ENCODE peak calls at places on chromosomes 7 and 10, in ten cellular contexts. One of them, this sample, is unnamed.
A peak's percentile ranks its signal among the peaks of the same experiment; 100 is the strongest.

GRCh38 chr7:30141405-30142045 is 6.7 kb downstream of the MTURN start:
- DNase-seq in heart right ventricle: no peak
- DNase-seq in body of pancreas: no peak
- DNase-seq in hepatocyte: no peak
- DNase-seq in fibroblast of lung: no peak
- DNase-seq in DND-41: no peak
- DNase-seq in effector memory CD4-positive, alpha-beta T cell: no peak
- DNase-seq in CD8-positive, alpha-beta T cell: no peak
- DNase-seq in tibial nerve: no peak
- DNase-seq in adipocyte: no peak
- DNase-seq in this sample: no peak

GRCh38 chr10:49182776-49183175 is 5.4 kb downstream of the TMEM273 start:
- DNase-seq in heart right ventricle: no peak
- DNase-seq in body of pancreas: no peak
- DNase-seq in hepatocyte: no peak
- DNase-seq in fibroblast of lung: no peak
- DNase-seq in DND-41: no peak
- DNase-seq in effector memory CD4-positive, alpha-beta T cell: no peak
- DNase-seq in CD8-positive, alpha-beta T cell: no peak
- DNase-seq in tibial nerve: no peak
- DNase-seq in adipocyte: no peak
- DNase-seq in this sample: no peak

GRCh38 chr7:143929224-143929920 is 5.7 kb upstream of the OR2F2 start:
- DNase-seq in heart right ventricle: no peak
- DNase-seq in body of pancreas: no peak
- DNase-seq in hepatocyte: no peak
- DNase-seq in fibroblast of lung: no peak
- DNase-seq in DND-41: no peak
- DNase-seq in effector memory CD4-positive, alpha-beta T cell: no peak
- DNase-seq in CD8-positive, alpha-beta T cell: no peak
- DNase-seq in tibial nerve: no peak
- DNase-seq in adipocyte: peak; percentile 44
- DNase-seq in this sample: no peak

GRCh38 chr7:68917041-68917651 is 681.1 kb upstream of the AUTS2 start:
- DNase-seq in heart right ventricle: no peak
- DNase-seq in body of pancreas: no peak
- DNase-seq in hepatocyte: no peak
- DNase-seq in fibroblast of lung: no peak
- DNase-seq in DND-41: no peak
- DNase-seq in effector memory CD4-positive, alpha-beta T cell: no peak
- DNase-seq in CD8-positive, alpha-beta T cell: no peak
- DNase-seq in tibial nerve: no peak
- DNase-seq in adipocyte: no peak
- DNase-seq in this sample: no peak

GRCh38 chr10:2366532-2366931 is 629.2 kb upstream of the ADARB2 start:
- DNase-seq in heart right ventricle: no peak
- DNase-seq in body of pancreas: no peak
- DNase-seq in hepatocyte: no peak
- DNase-seq in fibroblast of lung: no peak
- DNase-seq in DND-41: no peak
- DNase-seq in effector memory CD4-positive, alpha-beta T cell: no peak
- DNase-seq in CD8-positive, alpha-beta T cell: no peak
- DNase-seq in tibial nerve: no peak
- DNase-seq in adipocyte: no peak
- DNase-seq in this sample: no peak

GRCh38 chr7:95157381-95157780 is 167.0 kb downstream of the PON1 start:
- DNase-seq in heart right ventricle: no peak
- DNase-seq in body of pancreas: no peak
- DNase-seq in hepatocyte: no peak
- DNase-seq in fibroblast of lung: no peak
- DNase-seq in DND-41: no peak
- DNase-seq in effector memory CD4-positive, alpha-beta T cell: no peak
- DNase-seq in CD8-positive, alpha-beta T cell: no peak
- DNase-seq in tibial nerve: no peak
- DNase-seq in adipocyte: no peak
- DNase-seq in this sample: no peak

GRCh38 chr10:351770-352318 is 216.6 kb downstream of the ZMYND11 start:
- DNase-seq in heart right ventricle: no peak
- DNase-seq in body of pancreas: no peak
- DNase-seq in hepatocyte: no peak
- DNase-seq in fibroblast of lung: no peak
- DNase-seq in DND-41: peak; percentile 23
- DNase-seq in effector memory CD4-positive, alpha-beta T cell: no peak
- DNase-seq in CD8-positive, alpha-beta T cell: peak; percentile 69
- DNase-seq in tibial nerve: no peak
- DNase-seq in adipocyte: no peak
- DNase-seq in this sample: no peak

GRCh38 chr7:24574365-24574764 is 1.1 kb downstream of the PALS2 start:
- DNase-seq in heart right ventricle: no peak
- DNase-seq in body of pancreas: no peak
- DNase-seq in hepatocyte: no peak
- DNase-seq in fibroblast of lung: peak; percentile 33
- DNase-seq in DND-41: no peak
- DNase-seq in effector memory CD4-positive, alpha-beta T cell: no peak
- DNase-seq in CD8-positive, alpha-beta T cell: no peak
- DNase-seq in tibial nerve: no peak
- DNase-seq in adipocyte: peak; percentile 36
- DNase-seq in this sample: no peak

GRCh38 chr10:122468923-122469781 is 7.8 kb downstream of the HTRA1 start:
- DNase-seq in heart right ventricle: no peak
- DNase-seq in body of pancreas: no peak
- DNase-seq in hepatocyte: peak; percentile 58
- DNase-seq in fibroblast of lung: peak; percentile 97
- DNase-seq in DND-41: no peak
- DNase-seq in effector memory CD4-positive, alpha-beta T cell: no peak
- DNase-seq in CD8-positive, alpha-beta T cell: no peak
- DNase-seq in tibial nerve: peak; percentile 71
- DNase-seq in adipocyte: peak; percentile 91
- DNase-seq in this sample: no peak

GRCh38 chr7:135192914-135193536 is 18.3 kb downstream of the WDR91 start:
- DNase-seq in heart right ventricle: no peak
- DNase-seq in body of pancreas: no peak
- DNase-seq in hepatocyte: no peak
- DNase-seq in fibroblast of lung: no peak
- DNase-seq in DND-41: no peak
- DNase-seq in effector memory CD4-positive, alpha-beta T cell: no peak
- DNase-seq in CD8-positive, alpha-beta T cell: no peak
- DNase-seq in tibial nerve: no peak
- DNase-seq in adipocyte: no peak
- DNase-seq in this sample: no peak

GRCh38 chr10:603745-604144 is 85.7 kb downstream of the DIP2C start:
- DNase-seq in heart right ventricle: no peak
- DNase-seq in body of pancreas: peak; percentile 6
- DNase-seq in hepatocyte: no peak
- DNase-seq in fibroblast of lung: no peak
- DNase-seq in DND-41: no peak
- DNase-seq in effector memory CD4-positive, alpha-beta T cell: no peak
- DNase-seq in CD8-positive, alpha-beta T cell: no peak
- DNase-seq in tibial nerve: no peak
- DNase-seq in adipocyte: no peak
- DNase-seq in this sample: no peak

GRCh38 chr7:37007319-37007718 is 283.0 kb upstream of the AOAH start:
- DNase-seq in heart right ventricle: no peak
- DNase-seq in body of pancreas: no peak
- DNase-seq in hepatocyte: no peak
- DNase-seq in fibroblast of lung: no peak
- DNase-seq in DND-41: no peak
- DNase-seq in effector memory CD4-positive, alpha-beta T cell: no peak
- DNase-seq in CD8-positive, alpha-beta T cell: no peak
- DNase-seq in tibial nerve: no peak
- DNase-seq in adipocyte: no peak
- DNase-seq in this sample: no peak

GRCh38 chr7:138756591-138757222 is 41.1 kb upstream of the TMEM213 start:
- DNase-seq in heart right ventricle: no peak
- DNase-seq in body of pancreas: no peak
- DNase-seq in hepatocyte: no peak
- DNase-seq in fibroblast of lung: no peak
- DNase-seq in DND-41: no peak
- DNase-seq in effector memory CD4-positive, alpha-beta T cell: no peak
- DNase-seq in CD8-positive, alpha-beta T cell: no peak
- DNase-seq in tibial nerve: no peak
- DNase-seq in adipocyte: no peak
- DNase-seq in this sample: no peak

GRCh38 chr7:43110790-43111362 is 1.6 kb upstream of the HECW1 start:
- DNase-seq in heart right ventricle: no peak
- DNase-seq in body of pancreas: no peak
- DNase-seq in hepatocyte: no peak
- DNase-seq in fibroblast of lung: no peak
- DNase-seq in DND-41: no peak
- DNase-seq in effector memory CD4-positive, alpha-beta T cell: no peak
- DNase-seq in CD8-positive, alpha-beta T cell: no peak
- DNase-seq in tibial nerve: no peak
- DNase-seq in adipocyte: no peak
- DNase-seq in this sample: no peak

GRCh38 chr7:43114451-43114765 is 2.0 kb downstream of the HECW1 start:
- DNase-seq in heart right ventricle: no peak
- DNase-seq in body of pancreas: no peak
- DNase-seq in hepatocyte: no peak
- DNase-seq in fibroblast of lung: no peak
- DNase-seq in DND-41: no peak
- DNase-seq in effector memory CD4-positive, alpha-beta T cell: no peak
- DNase-seq in CD8-positive, alpha-beta T cell: no peak
- DNase-seq in tibial nerve: no peak
- DNase-seq in adipocyte: no peak
- DNase-seq in this sample: no peak

GRCh38 chr7:43113622-43114450 is 1.4 kb downstream of the HECW1 start:
- DNase-seq in heart right ventricle: no peak
- DNase-seq in body of pancreas: no peak
- DNase-seq in hepatocyte: no peak
- DNase-seq in fibroblast of lung: peak; percentile 10
- DNase-seq in DND-41: no peak
- DNase-seq in effector memory CD4-positive, alpha-beta T cell: no peak
- DNase-seq in CD8-positive, alpha-beta T cell: no peak
- DNase-seq in tibial nerve: no peak
- DNase-seq in adipocyte: peak; percentile 41
- DNase-seq in this sample: no peak

GRCh38 chr7:43112088-43112940 is at the start of gene HECW1:
- DNase-seq in heart right ventricle: no peak
- DNase-seq in body of pancreas: no peak
- DNase-seq in hepatocyte: no peak
- DNase-seq in fibroblast of lung: no peak
- DNase-seq in DND-41: no peak
- DNase-seq in effector memory CD4-positive, alpha-beta T cell: no peak
- DNase-seq in CD8-positive, alpha-beta T cell: no peak
- DNase-seq in tibial nerve: no peak
- DNase-seq in adipocyte: peak; percentile 24
- DNase-seq in this sample: no peak

DNA sequence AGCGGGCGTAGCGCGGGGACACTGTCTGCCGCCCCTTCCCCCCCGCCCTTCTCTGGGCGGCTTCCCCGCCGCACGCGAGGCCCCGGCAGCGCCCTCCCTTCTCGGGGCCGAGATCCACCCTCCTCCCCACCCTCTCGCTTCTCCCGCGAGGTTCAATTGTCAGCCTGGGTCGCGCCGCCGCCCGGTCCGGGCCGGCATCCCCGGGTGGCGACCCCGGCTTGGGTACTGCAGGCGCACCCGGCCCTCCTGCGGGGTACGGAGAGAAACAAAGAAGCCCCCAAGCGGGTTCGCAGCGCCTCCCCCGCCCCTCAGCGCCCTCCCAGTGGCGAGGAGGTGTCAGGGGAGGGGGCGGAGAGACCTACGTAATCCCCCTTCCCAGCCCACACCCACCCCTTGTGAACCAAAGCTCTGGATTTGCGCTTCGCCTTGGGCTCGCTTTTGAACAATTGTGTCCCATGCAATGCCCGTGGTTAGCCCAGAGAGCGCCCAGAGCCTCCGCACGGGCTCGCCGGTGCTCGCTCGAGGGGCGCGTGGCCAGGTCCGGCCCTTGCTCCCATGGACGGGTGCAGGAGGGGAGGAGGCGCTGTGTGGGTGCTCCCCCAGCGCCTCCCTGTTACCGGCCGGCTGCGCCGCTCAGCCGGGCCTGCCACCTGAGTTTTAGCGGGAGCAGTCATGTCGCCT is 634 bp downstream of the HECW1 start:
- DNase-seq in heart right ventricle: no peak
- DNase-seq in body of pancreas: no peak
- DNase-seq in hepatocyte: peak; percentile 73
- DNase-seq in fibroblast of lung: peak; percentile 63
- DNase-seq in DND-41: no peak
- DNase-seq in effector memory CD4-positive, alpha-beta T cell: no peak
- DNase-seq in CD8-positive, alpha-beta T cell: no peak
- DNase-seq in tibial nerve: no peak
- DNase-seq in adipocyte: peak; percentile 83
- DNase-seq in this sample: no peak
- H3K4me3 ChIP-seq in heart right ventricle: peak overlapping the region; percentile 27
- H3K4me3 ChIP-seq in body of pancreas: no peak overlapping the region
- H3K4me3 ChIP-seq in hepatocyte: peak overlapping the region; percentile 52
- H3K4me3 ChIP-seq in fibroblast of lung: peak overlapping the region; percentile 52
- H3K4me3 ChIP-seq in DND-41: no peak overlapping the region
- H3K4me3 ChIP-seq in effector memory CD4-positive, alpha-beta T cell: no peak overlapping the region
- H3K4me3 ChIP-seq in CD8-positive, alpha-beta T cell: no peak overlapping the region
- H3K4me3 ChIP-seq in tibial nerve: peak overlapping the region; percentile 53
- H3K4me3 ChIP-seq in adipocyte: peak overlapping the region; percentile 82
- H3K4me3 ChIP-seq in this sample: no peak overlapping the region

DNA sequence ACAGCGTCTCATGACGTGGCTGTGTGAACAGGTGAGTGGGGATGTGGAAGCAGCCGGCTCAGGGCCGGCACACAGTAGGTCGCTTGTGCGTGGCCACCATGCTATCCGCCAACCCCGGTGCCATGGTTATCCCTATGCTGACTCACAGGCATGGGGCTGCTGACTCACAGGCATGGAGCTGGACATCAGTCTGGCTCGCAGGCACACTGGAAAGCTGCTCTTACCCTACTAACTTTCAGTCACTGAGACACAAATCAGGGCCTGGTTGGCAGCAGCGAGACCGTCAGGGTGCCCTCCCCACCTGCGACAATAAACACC is 341.9 kb downstream of the PTPRN2 start:
- DNase-seq in heart right ventricle: no peak
- DNase-seq in body of pancreas: no peak
- DNase-seq in hepatocyte: no peak
- DNase-seq in fibroblast of lung: no peak
- DNase-seq in DND-41: no peak
- DNase-seq in effector memory CD4-positive, alpha-beta T cell: no peak
- DNase-seq in CD8-positive, alpha-beta T cell: no peak
- DNase-seq in tibial nerve: no peak
- DNase-seq in adipocyte: no peak
- DNase-seq in this sample: no peak
- H3K9me3 ChIP-seq in heart right ventricle: no peaks in the 10 kb centered on the region
- H3K9me3 ChIP-seq in body of pancreas: no peaks in the 10 kb centered on the region
- H3K9me3 ChIP-seq in hepatocyte: no peaks in the 10 kb centered on the region
- H3K9me3 ChIP-seq in fibroblast of lung: peaks cover 8% of the 10 kb centered on the region
- H3K9me3 ChIP-seq in DND-41: peaks cover 10% of the 10 kb centered on the region
- H3K9me3 ChIP-seq in effector memory CD4-positive, alpha-beta T cell: no peaks in the 10 kb centered on the region
- H3K9me3 ChIP-seq in CD8-positive, alpha-beta T cell: no peaks in the 10 kb centered on the region
- H3K9me3 ChIP-seq in tibial nerve: no peaks in the 10 kb centered on the region
- H3K9me3 ChIP-seq in adipocyte: peaks cover 2% of the 10 kb centered on the region
- H3K9me3 ChIP-seq in this sample: no peaks in the 10 kb centered on the region

GRCh38 chr7:43838201-43838659 is 31.1 kb downstream of the MRPS24 start:
- DNase-seq in heart right ventricle: no peak
- DNase-seq in body of pancreas: no peak
- DNase-seq in hepatocyte: no peak
- DNase-seq in fibroblast of lung: no peak
- DNase-seq in DND-41: no peak
- DNase-seq in effector memory CD4-positive, alpha-beta T cell: no peak
- DNase-seq in CD8-positive, alpha-beta T cell: no peak
- DNase-seq in tibial nerve: no peak
- DNase-seq in adipocyte: no peak
- DNase-seq in this sample: no peak
- H3K4me3 ChIP-seq in heart right ventricle: no peak overlapping the region
- H3K4me3 ChIP-seq in body of pancreas: no peak overlapping the region
- H3K4me3 ChIP-seq in hepatocyte: no peak overlapping the region
- H3K4me3 ChIP-seq in fibroblast of lung: peak overlapping the region; percentile 43
- H3K4me3 ChIP-seq in DND-41: peak overlapping the region; percentile 66
- H3K4me3 ChIP-seq in effector memory CD4-positive, alpha-beta T cell: no peak overlapping the region
- H3K4me3 ChIP-seq in CD8-positive, alpha-beta T cell: peak overlapping the region; percentile 12
- H3K4me3 ChIP-seq in tibial nerve: no peak overlapping the region
- H3K4me3 ChIP-seq in adipocyte: peak overlapping the region; percentile 74
- H3K4me3 ChIP-seq in this sample: peak overlapping the region; percentile 40

GRCh38 chr7:27295236-27295635 is 52.6 kb downstream of the EVX1 start:
- DNase-seq in heart right ventricle: no peak
- DNase-seq in body of pancreas: peak; percentile 14
- DNase-seq in hepatocyte: no peak
- DNase-seq in fibroblast of lung: no peak
- DNase-seq in DND-41: no peak
- DNase-seq in effector memory CD4-positive, alpha-beta T cell: no peak
- DNase-seq in CD8-positive, alpha-beta T cell: no peak
- DNase-seq in tibial nerve: no peak
- DNase-seq in adipocyte: no peak
- DNase-seq in this sample: no peak
- H3K9me3 ChIP-seq in heart right ventricle: no peaks in the 10 kb centered on the region
- H3K9me3 ChIP-seq in body of pancreas: no peaks in the 10 kb centered on the region
- H3K9me3 ChIP-seq in hepatocyte: no peaks in the 10 kb centered on the region
- H3K9me3 ChIP-seq in fibroblast of lung: no peaks in the 10 kb centered on the region
- H3K9me3 ChIP-seq in DND-41: no peaks in the 10 kb centered on the region
- H3K9me3 ChIP-seq in effector memory CD4-positive, alpha-beta T cell: no peaks in the 10 kb centered on the region
- H3K9me3 ChIP-seq in CD8-positive, alpha-beta T cell: no peaks in the 10 kb centered on the region
- H3K9me3 ChIP-seq in tibial nerve: no peaks in the 10 kb centered on the region
- H3K9me3 ChIP-seq in adipocyte: no peaks in the 10 kb centered on the region
- H3K9me3 ChIP-seq in this sample: no peaks in the 10 kb centered on the region

This sample was measured in CD8-positive, alpha-beta memory T cell.